ENCODE peak calls at places on chromosomes 5 and 9, in six cellular contexts. One of them, this sample, is unnamed.

GRCh38 chr5:141604318-141604717 is 14.5 kb downstream of the DIAPH1 start:
- DNase-seq in A549: peak; percentile 80
- DNase-seq in SK-N-SH: no peak
- DNase-seq in GM12878: no peak
- DNase-seq in HCT116: peak; percentile 70
- DNase-seq in H1: no peak
- DNase-seq in this sample: no peak

GRCh38 chr9:13186091-13186490 is 93.4 kb downstream of the MPDZ start:
- DNase-seq in A549: no peak
- DNase-seq in SK-N-SH: no peak
- DNase-seq in GM12878: no peak
- DNase-seq in HCT116: no peak
- DNase-seq in H1: no peak
- DNase-seq in this sample: no peak

GRCh38 chr5:56328753-56329560 is 95.8 kb upstream of the ANKRD55 start:
- DNase-seq in A549: no peak
- DNase-seq in SK-N-SH: no peak
- DNase-seq in GM12878: peak; percentile 78
- DNase-seq in HCT116: no peak
- DNase-seq in H1: no peak
- DNase-seq in this sample: no peak

GRCh38 chr9:93110400-93110855 is 14.4 kb downstream of the CARD19 start:
- DNase-seq in A549: no peak
- DNase-seq in SK-N-SH: no peak
- DNase-seq in GM12878: no peak
- DNase-seq in HCT116: no peak
- DNase-seq in H1: no peak
- DNase-seq in this sample: no peak

GRCh38 chr9:92310562-92310961 is 14.6 kb downstream of the NOL8 start:
- DNase-seq in A549: no peak
- DNase-seq in SK-N-SH: no peak
- DNase-seq in GM12878: no peak
- DNase-seq in HCT116: no peak
- DNase-seq in H1: no peak
- DNase-seq in this sample: no peak

GRCh38 chr9:133355881-133356357 is 368 bp downstream of the SURF1 start:
- DNase-seq in A549: no peak
- DNase-seq in SK-N-SH: no peak
- DNase-seq in GM12878: no peak
- DNase-seq in HCT116: no peak
- DNase-seq in H1: no peak
- DNase-seq in this sample: peak; percentile 26

GRCh38 chr5:171610053-171610452 is 175.6 kb upstream of the SMIM23 start:
- DNase-seq in A549: no peak
- DNase-seq in SK-N-SH: no peak
- DNase-seq in GM12878: no peak
- DNase-seq in HCT116: no peak
- DNase-seq in H1: no peak
- DNase-seq in this sample: no peak

GRCh38 chr5:59789197-59789596 is 104.3 kb downstream of the PDE4D start:
- DNase-seq in A549: no peak
- DNase-seq in SK-N-SH: no peak
- DNase-seq in GM12878: no peak
- DNase-seq in HCT116: no peak
- DNase-seq in H1: no peak
- DNase-seq in this sample: no peak

GRCh38 chr5:154860765-154861164 is 2.3 kb downstream of the CNOT8 start:
- DNase-seq in A549: no peak
- DNase-seq in SK-N-SH: no peak
- DNase-seq in GM12878: no peak
- DNase-seq in HCT116: no peak
- DNase-seq in H1: no peak
- DNase-seq in this sample: no peak

GRCh38 chr5:126339215-126339805 is 83.9 kb upstream of the GRAMD2B start:
- DNase-seq in A549: peak; percentile 38
- DNase-seq in SK-N-SH: peak; percentile 47
- DNase-seq in GM12878: no peak
- DNase-seq in HCT116: peak; percentile 54
- DNase-seq in H1: no peak
- DNase-seq in this sample: peak; percentile 14

GRCh38 chr9:124410321-124410913 is 4.8 kb downstream of the PSMB7 start:
- DNase-seq in A549: no peak
- DNase-seq in SK-N-SH: no peak
- DNase-seq in GM12878: no peak
- DNase-seq in HCT116: no peak
- DNase-seq in H1: no peak
- DNase-seq in this sample: no peak
- TF ChIP-seq MAX in A549: no peak
- TF ChIP-seq MAX in SK-N-SH: no peak
- TF ChIP-seq MAX in GM12878: no peak
- TF ChIP-seq MAX in HCT116: no peak
- TF ChIP-seq MAX in H1: no peak
- TF ChIP-seq MAX in this sample: no peak

GRCh38 chr9:79221084-79221483 is 350.7 kb upstream of the TLE4 start:
- DNase-seq in A549: peak; percentile 7
- DNase-seq in SK-N-SH: no peak
- DNase-seq in GM12878: no peak
- DNase-seq in HCT116: no peak
- DNase-seq in H1: no peak
- DNase-seq in this sample: no peak

GRCh38 chr9:79222483-79222882 is 349.3 kb upstream of the TLE4 start:
- DNase-seq in A549: no peak
- DNase-seq in SK-N-SH: no peak
- DNase-seq in GM12878: no peak
- DNase-seq in HCT116: no peak
- DNase-seq in H1: no peak
- DNase-seq in this sample: no peak

GRCh38 chr9:79220246-79220645 is 351.5 kb upstream of the TLE4 start:
- DNase-seq in A549: no peak
- DNase-seq in SK-N-SH: no peak
- DNase-seq in GM12878: no peak
- DNase-seq in HCT116: no peak
- DNase-seq in H1: no peak
- DNase-seq in this sample: no peak

GRCh38 chr9:79224672-79225433 is 346.9 kb upstream of the TLE4 start:
- DNase-seq in A549: peak; percentile 5
- DNase-seq in SK-N-SH: no peak
- DNase-seq in GM12878: no peak
- DNase-seq in HCT116: no peak
- DNase-seq in H1: no peak
- DNase-seq in this sample: no peak

DNA sequence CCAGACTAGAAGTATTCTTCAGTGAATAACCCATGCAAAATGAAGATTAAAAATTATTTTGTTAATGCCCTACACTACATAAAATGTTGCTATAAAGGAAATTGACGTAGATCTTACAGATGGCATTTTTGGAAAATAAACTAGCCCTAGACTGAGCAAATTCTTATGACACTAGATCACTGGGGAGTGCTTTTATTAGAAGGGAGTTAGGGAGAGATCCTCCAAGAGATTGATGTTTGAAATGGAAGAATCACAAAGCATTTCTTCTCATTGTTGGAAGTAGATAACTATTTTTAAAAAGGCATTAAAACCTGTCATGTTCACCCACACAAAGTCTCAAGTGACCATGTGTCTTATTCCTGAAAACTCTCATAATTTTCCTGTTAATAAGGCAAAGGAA is 351.1 kb upstream of the TLE4 start:
- DNase-seq in A549: no peak
- DNase-seq in SK-N-SH: no peak
- DNase-seq in GM12878: no peak
- DNase-seq in HCT116: no peak
- DNase-seq in H1: no peak
- DNase-seq in this sample: no peak
- TF ChIP-seq MAX in A549: no peak
- TF ChIP-seq MAX in SK-N-SH: no peak
- TF ChIP-seq MAX in GM12878: no peak
- TF ChIP-seq MAX in HCT116: no peak
- TF ChIP-seq MAX in H1: no peak
- TF ChIP-seq MAX in this sample: no peak

GRCh38 chr5:37933586-37933985 is 93.7 kb upstream of the GDNF start:
- DNase-seq in A549: no peak
- DNase-seq in SK-N-SH: no peak
- DNase-seq in GM12878: no peak
- DNase-seq in HCT116: no peak
- DNase-seq in H1: no peak
- DNase-seq in this sample: no peak

GRCh38 chr5:37932450-37932849 is 92.6 kb upstream of the GDNF start:
- DNase-seq in A549: no peak
- DNase-seq in SK-N-SH: no peak
- DNase-seq in GM12878: no peak
- DNase-seq in HCT116: no peak
- DNase-seq in H1: no peak
- DNase-seq in this sample: no peak

GRCh38 chr5:37926732-37927131 is 86.9 kb upstream of the GDNF start:
- DNase-seq in A549: no peak
- DNase-seq in SK-N-SH: no peak
- DNase-seq in GM12878: no peak
- DNase-seq in HCT116: no peak
- DNase-seq in H1: no peak
- DNase-seq in this sample: no peak

DNA sequence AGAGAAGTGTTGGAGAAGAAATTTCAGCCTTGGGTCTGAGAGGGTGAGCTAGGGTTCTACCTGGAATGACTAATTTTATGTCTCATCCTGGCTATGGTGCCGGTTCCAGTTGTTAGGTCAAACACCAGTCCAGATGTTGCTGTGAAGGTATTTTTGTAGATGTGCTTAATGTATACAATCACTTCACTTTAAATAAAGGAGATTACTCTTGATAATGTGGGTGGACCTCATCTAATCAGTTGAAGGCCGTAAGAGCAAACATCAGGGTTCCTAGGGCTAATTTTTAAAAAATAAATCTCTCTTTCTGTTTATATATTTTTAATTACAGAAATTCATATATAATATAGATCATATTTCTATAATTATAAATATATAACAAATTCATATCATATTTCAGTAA is 90.5 kb upstream of the GDNF start:
- DNase-seq in A549: no peak
- DNase-seq in SK-N-SH: no peak
- DNase-seq in GM12878: no peak
- DNase-seq in HCT116: no peak
- DNase-seq in H1: no peak
- DNase-seq in this sample: no peak
- TF ChIP-seq MAX in A549: no peak
- TF ChIP-seq MAX in SK-N-SH: no peak
- TF ChIP-seq MAX in GM12878: no peak
- TF ChIP-seq MAX in HCT116: no peak
- TF ChIP-seq MAX in H1: no peak
- TF ChIP-seq MAX in this sample: no peak

GRCh38 chr9:124248066-124248465 is 9.7 kb upstream of the NEK6 start:
- DNase-seq in A549: no peak
- DNase-seq in SK-N-SH: no peak
- DNase-seq in GM12878: no peak
- DNase-seq in HCT116: no peak
- DNase-seq in H1: no peak
- DNase-seq in this sample: no peak

GRCh38 chr9:124254261-124254682 is 3.5 kb upstream of the NEK6 start:
- DNase-seq in A549: no peak
- DNase-seq in SK-N-SH: no peak
- DNase-seq in GM12878: peak; percentile 96
- DNase-seq in HCT116: no peak
- DNase-seq in H1: no peak
- DNase-seq in this sample: no peak

GRCh38 chr9:124248992-124249391 is 8.8 kb upstream of the NEK6 start:
- DNase-seq in A549: no peak
- DNase-seq in SK-N-SH: no peak
- DNase-seq in GM12878: no peak
- DNase-seq in HCT116: no peak
- DNase-seq in H1: no peak
- DNase-seq in this sample: no peak

GRCh38 chr9:124251605-124252366 is 6.0 kb upstream of the NEK6 start:
- DNase-seq in A549: no peak
- DNase-seq in SK-N-SH: no peak
- DNase-seq in GM12878: no peak
- DNase-seq in HCT116: no peak
- DNase-seq in H1: no peak
- DNase-seq in this sample: no peak

DNA sequence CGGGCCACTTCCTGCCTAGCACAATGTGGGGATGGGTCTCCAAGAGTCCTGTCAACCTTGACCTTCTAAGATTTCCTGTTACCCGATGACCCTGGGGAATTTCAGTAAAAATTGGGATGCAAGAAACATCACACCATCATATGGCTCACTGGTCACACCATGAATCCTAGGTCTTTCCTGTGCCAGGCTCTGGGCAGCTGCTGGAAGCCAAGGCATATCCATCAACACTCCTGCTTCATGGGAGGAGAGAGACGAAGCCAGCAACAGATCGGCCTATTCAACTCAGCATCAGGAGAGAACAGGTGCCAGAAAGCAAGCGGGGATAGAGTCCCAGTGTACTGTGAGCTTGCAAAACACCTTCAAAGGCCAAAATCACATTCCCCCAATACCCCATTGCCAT is 6.6 kb upstream of the NEK6 start:
- DNase-seq in A549: no peak
- DNase-seq in SK-N-SH: no peak
- DNase-seq in GM12878: no peak
- DNase-seq in HCT116: no peak
- DNase-seq in H1: no peak
- DNase-seq in this sample: no peak
- TF ChIP-seq MAX in A549: no peak
- TF ChIP-seq MAX in SK-N-SH: no peak
- TF ChIP-seq MAX in GM12878: no peak
- TF ChIP-seq MAX in HCT116: no peak
- TF ChIP-seq MAX in H1: no peak
- TF ChIP-seq MAX in this sample: no peak

GRCh38 chr5:32027717-32028321 is 146.3 kb downstream of the GOLPH3 start:
- DNase-seq in A549: peak; percentile 47
- DNase-seq in SK-N-SH: no peak
- DNase-seq in GM12878: no peak
- DNase-seq in HCT116: peak; percentile 7
- DNase-seq in H1: no peak
- DNase-seq in this sample: no peak
- TF ChIP-seq MAX in A549: peak; percentile 45
- TF ChIP-seq MAX in SK-N-SH: no peak
- TF ChIP-seq MAX in GM12878: no peak
- TF ChIP-seq MAX in HCT116: no peak
- TF ChIP-seq MAX in H1: no peak
- TF ChIP-seq MAX in this sample: no peak

DNA sequence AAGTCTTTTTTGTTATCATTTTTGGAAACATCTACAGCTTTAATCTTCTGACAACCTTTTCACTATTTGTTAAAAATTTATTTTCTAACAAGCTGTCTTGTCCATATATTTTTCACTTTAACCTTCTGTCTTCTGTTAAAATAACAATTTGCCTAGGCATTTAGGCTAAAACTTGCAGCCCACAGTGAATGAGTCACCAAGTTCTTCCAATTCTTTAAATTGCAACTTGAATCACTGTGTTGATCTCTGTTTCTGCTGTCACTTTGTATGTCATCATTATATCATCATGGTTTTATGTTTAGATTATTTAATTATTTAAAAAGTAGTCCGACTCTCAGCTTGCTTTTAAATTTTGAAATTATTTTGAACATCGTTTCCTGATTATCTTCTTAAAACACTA is 473.8 kb upstream of the PTPRD start:
- DNase-seq in A549: no peak
- DNase-seq in SK-N-SH: no peak
- DNase-seq in GM12878: no peak
- DNase-seq in HCT116: no peak
- DNase-seq in H1: no peak
- DNase-seq in this sample: no peak
- TF ChIP-seq MAX in A549: no peak
- TF ChIP-seq MAX in SK-N-SH: no peak
- TF ChIP-seq MAX in GM12878: no peak
- TF ChIP-seq MAX in HCT116: no peak
- TF ChIP-seq MAX in H1: no peak
- TF ChIP-seq MAX in this sample: no peak